ENCODE peak calls at places on chromosomes 2 and 18, in ten cellular contexts. C, I, W, E, R, J, S, F, V and G are unnamed samples.

GRCh38 chr2:225326969-225327368 is 72.5 kb upstream of the NYAP2 start:
- DNase-seq in J (no peak), C (no peak), S (no peak), F (no peak), I (no peak), E (peak), R (no peak), W (no peak), V (no peak), G (no peak)

GRCh38 chr2:98404556-98405250 is 40.0 kb upstream of the INPP4A start:
- DNase-seq in V (no peak), E (no peak), S (peak), W (no peak), J (no peak), C (no peak), I (peak), R (no peak), F (no peak), G (no peak)

GRCh38 chr18:5787936-5788335 is 107.4 kb downstream of the TMEM200C start:
- DNase-seq in E (no peak), F (no peak), C (no peak), S (no peak), J (no peak), R (no peak), V (no peak), W (no peak), I (no peak), G (no peak)

GRCh38 chr2:233369462-233369861 is 15.2 kb downstream of the DGKD start:
- DNase-seq in W (no peak), E (no peak), J (no peak), I (no peak), S (no peak), R (no peak), V (no peak), C (no peak), F (no peak), G (no peak)

GRCh38 chr2:32559136-32559535 is 68.7 kb upstream of the TTC27 start:
- DNase-seq in E (no peak), S (no peak), R (no peak), F (no peak), C (no peak), I (no peak), J (no peak), V (no peak), W (no peak), G (no peak)

GRCh38 chr2:36246320-36246990 is 109.1 kb upstream of the CRIM1 start:
- DNase-seq in F (no peak), R (no peak), C (no peak), I (no peak), S (peak), J (no peak), E (no peak), W (no peak), V (no peak), G (no peak)

GRCh38 chr18:79493211-79493800 is 97.6 kb downstream of the NFATC1 start:
- DNase-seq in I (no peak), S (no peak), C (no peak), W (peak), E (no peak), J (no peak), R (no peak), F (peak), V (no peak), G (no peak)

GRCh38 chr18:43393174-43393573 is 115.9 kb upstream of the SYT4 start:
- DNase-seq in W (no peak), I (no peak), V (no peak), F (no peak), R (no peak), C (peak), S (no peak), J (no peak), E (no peak), G (no peak)

GRCh38 chr18:76013041-76013440 is 482.0 kb downstream of the ZNF516 start:
- DNase-seq in E (no peak), J (no peak), S (no peak), R (no peak), V (no peak), I (no peak), W (no peak), F (no peak), C (no peak), G (no peak)

GRCh38 chr18:29925566-29925965 is 1117.0 kb downstream of the DSC3 start:
- DNase-seq in S (no peak), V (no peak), E (no peak), W (no peak), C (no peak), F (no peak), J (no peak), I (no peak), R (no peak), G (no peak)

GRCh38 chr2:226813148-226813701 is 13.6 kb upstream of the IRS1 start:
- DNase-seq in W (no peak), V (no peak), C (no peak), E (peak), I (peak), J (no peak), S (peak), F (no peak), R (no peak), G (no peak)

GRCh38 chr2:2101924-2102323 is 229.2 kb downstream of the MYT1L start:
- DNase-seq in S (peak), J (no peak), W (no peak), I (no peak), C (no peak), R (no peak), V (no peak), E (no peak), F (no peak), G (no peak)

GRCh38 chr2:16561251-16561650 is 104.4 kb downstream of the CYRIA start:
- DNase-seq in J (no peak), S (no peak), F (no peak), W (no peak), I (no peak), C (no peak), R (no peak), E (no peak), V (no peak), G (no peak)

GRCh38 chr2:239279508-239280295 is 121.1 kb downstream of the HDAC4 start:
- DNase-seq in W (peak), S (no peak), J (no peak), V (no peak), F (peak), C (no peak), E (peak), R (no peak), I (no peak), G (no peak)

GRCh38 chr2:230244211-230244610 is 18.7 kb downstream of the SP140 start:
- DNase-seq in S (peak), E (no peak), I (peak), F (no peak), J (no peak), R (no peak), C (no peak), V (no peak), W (no peak), G (no peak)

GRCh38 chr2:44107086-44107740 is 61.5 kb upstream of the PPM1B start:
- DNase-seq in J (no peak), F (no peak), V (no peak), W (no peak), E (no peak), C (no peak), I (no peak), S (no peak), R (no peak), G (no peak)

GRCh38 chr2:112812318-112813042 is 24.1 kb downstream of the IL1B start:
- DNase-seq in R (no peak), J (peak), S (peak), W (no peak), C (no peak), I (no peak), F (no peak), E (no peak), V (no peak), G (peak)

GRCh38 chr18:57909620-57910019 is 106.5 kb upstream of the ATP8B1 start:
- DNase-seq in J (peak), F (no peak), C (no peak), V (no peak), W (no peak), I (peak), R (no peak), S (peak), E (no peak), G (peak)

GRCh38 chr2:69755862-69756467 is 14.0 kb downstream of the ANXA4 start:
- DNase-seq in S (peak), W (no peak), C (no peak), R (no peak), E (no peak), J (peak), F (no peak), I (peak), V (peak), G (peak)

GRCh38 chr2:235357881-235358280 is 136.0 kb upstream of the AGAP1 start:
- DNase-seq in I (no peak), V (no peak), W (no peak), E (no peak), F (no peak), S (no peak), J (no peak), R (no peak), C (no peak), G (no peak)